ENCODE peak calls at places on chromosomes 7 and 10, in seven cellular contexts. T is BJ; Y is left ventricle myocardium inferior; B is stimulated activated CD8-positive, alpha-beta memory T cell treated with anti-CD3 and anti-CD28 coated beads, Interleukin-12 subunit alpha, Interleukin-12 subunit beta, amount 100 ng/mL, for 1 hour; C is HS-27A; G is activated CD4-positive, alpha-beta T cell treated with anti-CD3 and anti-CD28 coated beads, Interleukin-2, amount 50 U/mL, for 1 hour; Q is lower lobe of right lung. H is an unnamed sample.

GRCh38 chr7:116980354-116980753 is 27.1 kb downstream of the ST7 start:
- DNase-seq in T (no peak), Y (no peak), B (no peak), C (no peak), G (no peak), Q (no peak), H (no peak)

GRCh38 chr10:124996127-124996853 is 54.4 kb downstream of the ZRANB1 start:
- DNase-seq in T (no peak), Y (peak), B (no peak), C (no peak), G (no peak), Q (peak), H (no peak)

GRCh38 chr10:89702121-89702480 is 711 bp downstream of the KIF20B start:
- DNase-seq in T (no peak), Y (no peak), B (no peak), C (no peak), G (peak), Q (no peak), H (no peak)

GRCh38 chr10:21497177-21497807 is 28.2 kb downstream of the SKIDA1 start:
- DNase-seq in T (no peak), Y (peak), B (no peak), C (peak), G (no peak), Q (peak), H (no peak)

GRCh38 chr10:130053561-130053960 is 57.1 kb downstream of the C10orf143 start:
- DNase-seq in T (no peak), Y (no peak), B (no peak), C (no peak), G (no peak), Q (no peak), H (no peak)

GRCh38 chr7:128262273-128263028 is 21.4 kb downstream of the LEP start:
- DNase-seq in T (no peak), Y (no peak), B (no peak), C (no peak), G (no peak), Q (no peak), H (no peak)

GRCh38 chr10:3173173-3173878 is 744 bp upstream of the PITRM1 start:
- DNase-seq in T (no peak), Y (peak), B (no peak), C (no peak), G (peak), Q (peak), H (no peak)

GRCh38 chr7:41003031-41003925 is 699.6 kb downstream of the INHBA start:
- DNase-seq in T (no peak), Y (peak), B (no peak), C (no peak), G (no peak), Q (peak), H (no peak)

GRCh38 chr7:135327458-135327857 is 93.8 kb downstream of the STRA8 start:
- DNase-seq in T (no peak), Y (no peak), B (no peak), C (no peak), G (no peak), Q (no peak), H (no peak)

GRCh38 chr7:5477723-5478531 is 54.3 kb upstream of the TNRC18 start:
- DNase-seq in T (no peak), Y (no peak), B (no peak), C (no peak), G (no peak), Q (peak), H (no peak)

GRCh38 chr10:5942001-5942400 is 35.3 kb downstream of the IL15RA start:
- DNase-seq in T (no peak), Y (no peak), B (no peak), C (no peak), G (no peak), Q (peak), H (no peak)

GRCh38 chr10:5890519-5890878 is 456 bp downstream of the FBH1 start:
- DNase-seq in T (no peak), Y (no peak), B (no peak), C (no peak), G (no peak), Q (no peak), H (no peak)

GRCh38 chr10:271201-271600 is 135.9 kb downstream of the ZMYND11 start:
- DNase-seq in T (no peak), Y (no peak), B (no peak), C (no peak), G (no peak), Q (no peak), H (no peak)

GRCh38 chr7:114026486-114027089 is 107.8 kb upstream of the PPP1R3A start:
- DNase-seq in T (peak), Y (no peak), B (no peak), C (peak), G (no peak), Q (no peak), H (peak)

GRCh38 chr10:70492786-70493659 is 14.5 kb downstream of the PALD1 start:
- DNase-seq in T (no peak), Y (no peak), B (no peak), C (no peak), G (no peak), Q (peak), H (no peak)

GRCh38 chr7:51075681-51076580 is 240.7 kb downstream of the COBL start:
- DNase-seq in T (no peak), Y (no peak), B (no peak), C (no peak), G (no peak), Q (no peak), H (no peak)

GRCh38 chr7:27677912-27678612 is 15.4 kb upstream of the HIBADH start:
- DNase-seq in T (peak), Y (no peak), B (no peak), C (peak), G (no peak), Q (no peak), H (peak)

GRCh38 chr7:123662755-123663154 is 7.1 kb downstream of the LMOD2 start:
- DNase-seq in T (no peak), Y (no peak), B (no peak), C (no peak), G (no peak), Q (no peak), H (no peak)

GRCh38 chr7:27095050-27095896 is 527 bp downstream of the HOXA1 start:
- DNase-seq in T (no peak), Y (no peak), B (no peak), C (no peak), G (no peak), Q (no peak), H (no peak)

GRCh38 chr10:115050375-115050960 is 42.7 kb upstream of the ATRNL1 start:
- DNase-seq in T (no peak), Y (no peak), B (no peak), C (no peak), G (no peak), Q (no peak), H (no peak)

GRCh38 chr7:117652943-117653700 is 173.3 kb downstream of the CFTR start:
- DNase-seq in T (no peak), Y (no peak), B (no peak), C (no peak), G (no peak), Q (no peak), H (no peak)

GRCh38 chr10:84845628-84846261 is 517.4 kb downstream of the CCSER2 start:
- DNase-seq in T (no peak), Y (no peak), B (no peak), C (no peak), G (no peak), Q (no peak), H (no peak)

GRCh38 chr7:16559497-16560223 is 33.0 kb downstream of the LRRC72 start:
- DNase-seq in T (no peak), Y (no peak), B (no peak), C (no peak), G (no peak), Q (no peak), H (no peak)

GRCh38 chr10:26213157-26213780 is 3.3 kb upstream of the GAD2 start:
- DNase-seq in T (no peak), Y (no peak), B (no peak), C (no peak), G (no peak), Q (no peak), H (no peak)

GRCh38 chr7:130939285-130940095 is 205.5 kb upstream of the KLF14 start:
- DNase-seq in T (no peak), Y (no peak), B (no peak), C (no peak), G (no peak), Q (no peak), H (no peak)

GRCh38 chr7:47217086-47217485 is 364.8 kb downstream of the TNS3 start:
- DNase-seq in T (no peak), Y (no peak), B (no peak), C (no peak), G (no peak), Q (no peak), H (no peak)

GRCh38 chr10:132910901-132911711 is 31.3 kb downstream of the CFAP46 start:
- DNase-seq in T (no peak), Y (no peak), B (no peak), C (no peak), G (no peak), Q (peak), H (no peak)

GRCh38 chr10:29730969-29731368 is 96.2 kb upstream of the SVIL start:
- DNase-seq in T (no peak), Y (no peak), B (no peak), C (no peak), G (no peak), Q (no peak), H (no peak)

GRCh38 chr10:63474488-63474887 is 8.7 kb upstream of the JMJD1C start:
- DNase-seq in T (no peak), Y (no peak), B (no peak), C (no peak), G (no peak), Q (no peak), H (no peak)

GRCh38 chr10:102802920-102803534 is 34.2 kb downstream of the CYP17A1 start:
- DNase-seq in T (peak), Y (no peak), B (no peak), C (no peak), G (no peak), Q (no peak), H (peak)

GRCh38 chr10:11181996-11182395 is 164.3 kb downstream of the CELF2 start:
- DNase-seq in T (no peak), Y (peak), B (no peak), C (no peak), G (no peak), Q (no peak), H (no peak)

GRCh38 chr10:17113889-17114288 is 15.7 kb downstream of the CUBN start:
- DNase-seq in T (no peak), Y (peak), B (no peak), C (no peak), G (no peak), Q (no peak), H (no peak)

GRCh38 chr7:16708980-16709379 is 44.6 kb upstream of the TSPAN13 start:
- DNase-seq in T (peak), Y (no peak), B (no peak), C (peak), G (no peak), Q (no peak), H (peak)

GRCh38 chr10:43702936-43703281 is 54.2 kb upstream of the ZNF32 start:
- DNase-seq in T (no peak), Y (no peak), B (no peak), C (no peak), G (no peak), Q (no peak), H (no peak)

GRCh38 chr7:134750083-134751062 is 29.1 kb upstream of the CALD1 start:
- DNase-seq in T (no peak), Y (no peak), B (peak), C (no peak), G (peak), Q (no peak), H (no peak)

GRCh38 chr7:80833289-80834104 is 85.4 kb downstream of the SEMA3C start:
- DNase-seq in T (no peak), Y (no peak), B (no peak), C (no peak), G (no peak), Q (no peak), H (no peak)